ENCODE peak calls at places on chromosome 9, in nine cellular contexts. One of them, this sample, is unnamed.

GRCh38 chr9:108374606-108375005 is 481.2 kb downstream of the ACTL7B start:
- DNase-seq in hepatocyte: no peak
- DNase-seq in DND-41: no peak
- DNase-seq in HCT116: no peak
- DNase-seq in mammary epithelial cell: peak
- DNase-seq in fibroblast of lung: no peak
- DNase-seq in GM12878: no peak
- DNase-seq in MM.1S: no peak
- DNase-seq in HepG2: no peak
- DNase-seq in this sample: no peak

GRCh38 chr9:18114559-18114958 is 359.4 kb upstream of the ADAMTSL1 start:
- DNase-seq in hepatocyte: no peak
- DNase-seq in DND-41: no peak
- DNase-seq in HCT116: no peak
- DNase-seq in mammary epithelial cell: no peak
- DNase-seq in fibroblast of lung: no peak
- DNase-seq in GM12878: no peak
- DNase-seq in MM.1S: no peak
- DNase-seq in HepG2: no peak
- DNase-seq in this sample: no peak

GRCh38 chr9:123544007-123544827 is 188.2 kb downstream of the CRB2 start:
- DNase-seq in hepatocyte: peak
- DNase-seq in DND-41: peak
- DNase-seq in HCT116: peak
- DNase-seq in mammary epithelial cell: no peak
- DNase-seq in fibroblast of lung: peak
- DNase-seq in GM12878: no peak
- DNase-seq in MM.1S: peak
- DNase-seq in HepG2: peak
- DNase-seq in this sample: peak

GRCh38 chr9:72006481-72006880 is 53.9 kb downstream of the C9orf57 start:
- DNase-seq in hepatocyte: no peak
- DNase-seq in DND-41: no peak
- DNase-seq in HCT116: no peak
- DNase-seq in mammary epithelial cell: no peak
- DNase-seq in fibroblast of lung: peak
- DNase-seq in GM12878: no peak
- DNase-seq in MM.1S: no peak
- DNase-seq in HepG2: no peak
- DNase-seq in this sample: no peak

GRCh38 chr9:107932036-107932435 is 442.5 kb upstream of the KLF4 start:
- DNase-seq in hepatocyte: no peak
- DNase-seq in DND-41: no peak
- DNase-seq in HCT116: no peak
- DNase-seq in mammary epithelial cell: no peak
- DNase-seq in fibroblast of lung: peak
- DNase-seq in GM12878: no peak
- DNase-seq in MM.1S: no peak
- DNase-seq in HepG2: no peak
- DNase-seq in this sample: no peak

GRCh38 chr9:10208691-10209069 is 404.1 kb downstream of the PTPRD start:
- DNase-seq in hepatocyte: no peak
- DNase-seq in DND-41: no peak
- DNase-seq in HCT116: no peak
- DNase-seq in mammary epithelial cell: no peak
- DNase-seq in fibroblast of lung: no peak
- DNase-seq in GM12878: no peak
- DNase-seq in MM.1S: no peak
- DNase-seq in HepG2: no peak
- DNase-seq in this sample: no peak

GRCh38 chr9:34139477-34140146 is 13.1 kb upstream of the DCAF12 start:
- DNase-seq in hepatocyte: peak
- DNase-seq in DND-41: no peak
- DNase-seq in HCT116: peak
- DNase-seq in mammary epithelial cell: peak
- DNase-seq in fibroblast of lung: peak
- DNase-seq in GM12878: no peak
- DNase-seq in MM.1S: no peak
- DNase-seq in HepG2: peak
- DNase-seq in this sample: no peak

GRCh38 chr9:114852050-114852594 is 46.3 kb upstream of the TNFSF15 start:
- DNase-seq in hepatocyte: no peak
- DNase-seq in DND-41: no peak
- DNase-seq in HCT116: no peak
- DNase-seq in mammary epithelial cell: peak
- DNase-seq in fibroblast of lung: peak
- DNase-seq in GM12878: no peak
- DNase-seq in MM.1S: no peak
- DNase-seq in HepG2: no peak
- DNase-seq in this sample: no peak

GRCh38 chr9:78025186-78025585 is 6.4 kb downstream of the GNAQ start:
- DNase-seq in hepatocyte: no peak
- DNase-seq in DND-41: no peak
- DNase-seq in HCT116: no peak
- DNase-seq in mammary epithelial cell: no peak
- DNase-seq in fibroblast of lung: no peak
- DNase-seq in GM12878: no peak
- DNase-seq in MM.1S: no peak
- DNase-seq in HepG2: no peak
- DNase-seq in this sample: no peak

GRCh38 chr9:105967798-105968197 is 273.5 kb downstream of the TMEM38B start:
- DNase-seq in hepatocyte: no peak
- DNase-seq in DND-41: no peak
- DNase-seq in HCT116: no peak
- DNase-seq in mammary epithelial cell: no peak
- DNase-seq in fibroblast of lung: no peak
- DNase-seq in GM12878: no peak
- DNase-seq in MM.1S: no peak
- DNase-seq in HepG2: no peak
- DNase-seq in this sample: no peak

GRCh38 chr9:18489861-18490260 is 15.9 kb downstream of the ADAMTSL1 start:
- DNase-seq in hepatocyte: no peak
- DNase-seq in DND-41: no peak
- DNase-seq in HCT116: no peak
- DNase-seq in mammary epithelial cell: no peak
- DNase-seq in fibroblast of lung: peak
- DNase-seq in GM12878: no peak
- DNase-seq in MM.1S: no peak
- DNase-seq in HepG2: no peak
- DNase-seq in this sample: no peak

GRCh38 chr9:27626629-27627564 is 53.6 kb upstream of the C9orf72 start:
- DNase-seq in hepatocyte: no peak
- DNase-seq in DND-41: no peak
- DNase-seq in HCT116: no peak
- DNase-seq in mammary epithelial cell: no peak
- DNase-seq in fibroblast of lung: no peak
- DNase-seq in GM12878: no peak
- DNase-seq in MM.1S: no peak
- DNase-seq in HepG2: no peak
- DNase-seq in this sample: no peak

GRCh38 chr9:115882911-115883310 is 270.7 kb upstream of the PAPPA start:
- DNase-seq in hepatocyte: no peak
- DNase-seq in DND-41: no peak
- DNase-seq in HCT116: no peak
- DNase-seq in mammary epithelial cell: no peak
- DNase-seq in fibroblast of lung: peak
- DNase-seq in GM12878: no peak
- DNase-seq in MM.1S: no peak
- DNase-seq in HepG2: no peak
- DNase-seq in this sample: no peak
- H3K27ac ChIP-seq in hepatocyte: no peak
- H3K27ac ChIP-seq in DND-41: no peak
- H3K27ac ChIP-seq in HCT116: no peak
- H3K27ac ChIP-seq in mammary epithelial cell: no peak
- H3K27ac ChIP-seq in fibroblast of lung: no peak
- H3K27ac ChIP-seq in GM12878: no peak
- H3K27ac ChIP-seq in MM.1S: no peak
- H3K27ac ChIP-seq in HepG2: no peak
- H3K27ac ChIP-seq in this sample: no peak

GRCh38 chr9:694499-695154 is 146.9 kb upstream of the DMRT1 start:
- DNase-seq in hepatocyte: peak
- DNase-seq in DND-41: no peak
- DNase-seq in HCT116: no peak
- DNase-seq in mammary epithelial cell: peak
- DNase-seq in fibroblast of lung: peak
- DNase-seq in GM12878: no peak
- DNase-seq in MM.1S: no peak
- DNase-seq in HepG2: no peak
- DNase-seq in this sample: no peak

GRCh38 chr9:690517-691111 is 150.9 kb upstream of the DMRT1 start:
- DNase-seq in hepatocyte: no peak
- DNase-seq in DND-41: no peak
- DNase-seq in HCT116: no peak
- DNase-seq in mammary epithelial cell: no peak
- DNase-seq in fibroblast of lung: no peak
- DNase-seq in GM12878: no peak
- DNase-seq in MM.1S: no peak
- DNase-seq in HepG2: no peak
- DNase-seq in this sample: no peak

GRCh38 chr9:693460-694390 is 147.8 kb upstream of the DMRT1 start:
- DNase-seq in hepatocyte: peak
- DNase-seq in DND-41: no peak
- DNase-seq in HCT116: no peak
- DNase-seq in mammary epithelial cell: no peak
- DNase-seq in fibroblast of lung: peak
- DNase-seq in GM12878: no peak
- DNase-seq in MM.1S: no peak
- DNase-seq in HepG2: no peak
- DNase-seq in this sample: no peak

GRCh38 chr9:692636-693459 is 148.6 kb upstream of the DMRT1 start:
- DNase-seq in hepatocyte: no peak
- DNase-seq in DND-41: no peak
- DNase-seq in HCT116: no peak
- DNase-seq in mammary epithelial cell: no peak
- DNase-seq in fibroblast of lung: no peak
- DNase-seq in GM12878: no peak
- DNase-seq in MM.1S: no peak
- DNase-seq in HepG2: peak
- DNase-seq in this sample: no peak

GRCh38 chr9:691825-692363 is 149.6 kb upstream of the DMRT1 start:
- DNase-seq in hepatocyte: no peak
- DNase-seq in DND-41: no peak
- DNase-seq in HCT116: no peak
- DNase-seq in mammary epithelial cell: no peak
- DNase-seq in fibroblast of lung: no peak
- DNase-seq in GM12878: no peak
- DNase-seq in MM.1S: no peak
- DNase-seq in HepG2: no peak
- DNase-seq in this sample: no peak
- H2AFZ ChIP-seq in hepatocyte: no peak
- H2AFZ ChIP-seq in DND-41: no peak
- H2AFZ ChIP-seq in HCT116: no peak
- H2AFZ ChIP-seq in mammary epithelial cell: no peak
- H2AFZ ChIP-seq in fibroblast of lung: no peak
- H2AFZ ChIP-seq in GM12878: no peak
- H2AFZ ChIP-seq in MM.1S: no peak
- H2AFZ ChIP-seq in HepG2: no peak
- H2AFZ ChIP-seq in this sample: no peak

DNA sequence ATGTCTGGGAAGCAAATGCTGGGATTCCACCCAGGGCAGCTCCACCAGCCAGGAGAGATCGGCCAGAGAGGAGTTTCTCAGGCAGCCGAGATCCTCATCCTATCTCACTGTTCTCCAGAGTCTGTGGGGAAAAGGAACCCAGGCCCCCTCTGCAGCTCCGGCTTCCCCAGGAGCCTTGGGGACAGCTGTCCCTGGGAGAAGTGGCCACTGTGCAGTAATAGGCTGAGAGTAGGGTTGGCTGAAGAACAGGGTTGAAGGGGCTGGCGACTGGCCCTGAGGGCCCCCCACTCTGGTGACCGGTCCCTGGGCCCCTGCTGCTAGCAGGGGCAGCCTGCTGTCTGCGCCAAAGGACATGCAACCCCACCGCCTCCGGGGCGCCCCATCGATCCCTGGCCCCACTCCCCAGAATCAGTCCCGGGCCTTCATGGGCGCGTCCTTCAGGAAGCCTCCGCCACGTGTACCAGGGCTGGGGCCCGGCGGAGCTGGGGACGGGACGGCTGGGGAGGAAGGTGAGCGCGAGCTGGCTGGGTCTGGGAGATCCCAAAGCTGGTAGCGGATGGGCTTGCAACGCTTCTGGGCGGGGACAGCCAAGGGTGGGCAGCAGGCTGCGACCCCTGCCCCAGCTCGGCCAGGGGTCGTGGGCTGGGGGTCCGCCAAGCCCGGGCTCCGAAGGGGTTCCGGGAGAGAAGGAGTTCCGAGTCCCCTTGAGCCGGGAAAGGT is 44.0 kb upstream of the STXBP1 start:
- DNase-seq in hepatocyte: peak
- DNase-seq in DND-41: no peak
- DNase-seq in HCT116: no peak
- DNase-seq in mammary epithelial cell: no peak
- DNase-seq in fibroblast of lung: peak
- DNase-seq in GM12878: no peak
- DNase-seq in MM.1S: no peak
- DNase-seq in HepG2: no peak
- DNase-seq in this sample: no peak
- H3K27ac ChIP-seq in hepatocyte: peak
- H3K27ac ChIP-seq in DND-41: no peak
- H3K27ac ChIP-seq in HCT116: peak
- H3K27ac ChIP-seq in mammary epithelial cell: peak
- H3K27ac ChIP-seq in fibroblast of lung: peak
- H3K27ac ChIP-seq in GM12878: no peak
- H3K27ac ChIP-seq in MM.1S: no peak
- H3K27ac ChIP-seq in HepG2: peak
- H3K27ac ChIP-seq in this sample: no peak

GRCh38 chr9:14380061-14380836 is 66.3 kb upstream of the NFIB start:
- DNase-seq in hepatocyte: no peak
- DNase-seq in DND-41: no peak
- DNase-seq in HCT116: no peak
- DNase-seq in mammary epithelial cell: no peak
- DNase-seq in fibroblast of lung: no peak
- DNase-seq in GM12878: no peak
- DNase-seq in MM.1S: no peak
- DNase-seq in HepG2: no peak
- DNase-seq in this sample: no peak
- H2AFZ ChIP-seq in hepatocyte: no peak
- H2AFZ ChIP-seq in DND-41: no peak
- H2AFZ ChIP-seq in HCT116: no peak
- H2AFZ ChIP-seq in mammary epithelial cell: no peak
- H2AFZ ChIP-seq in fibroblast of lung: no peak
- H2AFZ ChIP-seq in GM12878: no peak
- H2AFZ ChIP-seq in MM.1S: no peak
- H2AFZ ChIP-seq in HepG2: no peak
- H2AFZ ChIP-seq in this sample: no peak

GRCh38 chr9:81896067-81896466 is 32.2 kb upstream of the SPATA31D4 start:
- DNase-seq in hepatocyte: no peak
- DNase-seq in DND-41: no peak
- DNase-seq in HCT116: no peak
- DNase-seq in mammary epithelial cell: no peak
- DNase-seq in fibroblast of lung: peak
- DNase-seq in GM12878: no peak
- DNase-seq in MM.1S: no peak
- DNase-seq in HepG2: no peak
- DNase-seq in this sample: no peak
- H3K27ac ChIP-seq in hepatocyte: no peak
- H3K27ac ChIP-seq in DND-41: no peak
- H3K27ac ChIP-seq in HCT116: no peak
- H3K27ac ChIP-seq in mammary epithelial cell: no peak
- H3K27ac ChIP-seq in fibroblast of lung: no peak
- H3K27ac ChIP-seq in GM12878: no peak
- H3K27ac ChIP-seq in MM.1S: no peak
- H3K27ac ChIP-seq in HepG2: no peak
- H3K27ac ChIP-seq in this sample: no peak

This sample was measured in neuronal stem cell.